ENCODE peak calls at places on chromosomes 13 and 19, in five cellular contexts. K, S, X, O and E are unnamed samples.

GRCh38 chr19:11767633-11768133 is 883 bp downstream of the ZNF441 start:
- DNase-seq in K (peak; percentile 49), S (peak; percentile 89), X (peak; percentile 16), O (peak; percentile 31), E (no peak)

GRCh38 chr19:47353307-47353712 is 4.2 kb downstream of the DHX34 start:
- DNase-seq in K (peak; percentile 77), S (no peak), X (no peak), O (no peak), E (no peak)

GRCh38 chr13:110463876-110464510 is 97.5 kb downstream of the RAB20 start:
- DNase-seq in K (no peak), S (no peak), X (no peak), O (no peak), E (no peak)

GRCh38 chr19:17997969-17998826 is 9.8 kb upstream of the ARRDC2 start:
- DNase-seq in K (peak; percentile 61), S (peak; percentile 76), X (no peak), O (no peak), E (no peak)

GRCh38 chr19:30854661-30855060 is 482.5 kb downstream of the ZNF536 start:
- DNase-seq in K (no peak), S (no peak), X (no peak), O (no peak), E (no peak)

GRCh38 chr13:63614874-63615612 is 2199.4 kb upstream of the PCDH20 start:
- DNase-seq in K (no peak), S (no peak), X (no peak), O (no peak), E (no peak)

GRCh38 chr13:42707596-42707995 is 73.8 kb upstream of the FAM216B start:
- DNase-seq in K (no peak), S (no peak), X (peak; percentile 7), O (no peak), E (no peak)

GRCh38 chr19:5942991-5943390 is 28.9 kb downstream of the CAPS start:
- DNase-seq in K (no peak), S (no peak), X (no peak), O (no peak), E (no peak)

GRCh38 chr13:110636701-110637201 is 21.4 kb downstream of the NAXD start:
- DNase-seq in K (no peak), S (no peak), X (no peak), O (no peak), E (no peak)

GRCh38 chr19:19552811-19553210 is 14.7 kb downstream of the CILP2 start:
- DNase-seq in K (peak; percentile 52), S (no peak), X (no peak), O (no peak), E (no peak)

GRCh38 chr13:45327253-45327954 is 13.6 kb downstream of the TPT1 start:
- DNase-seq in K (no peak), S (no peak), X (no peak), O (no peak), E (no peak)

GRCh38 chr19:11155373-11156120 is at the start of gene SPC24:
- DNase-seq in K (peak; percentile 94), S (peak; percentile 98), X (peak; percentile 91), O (peak; percentile 92), E (peak; percentile 95)

GRCh38 chr13:24865158-24865557 is 101.2 kb downstream of the RNF17 start:
- DNase-seq in K (no peak), S (no peak), X (no peak), O (no peak), E (no peak)

GRCh38 chr13:85417807-85418206 is 381.4 kb downstream of the SLITRK6 start:
- DNase-seq in K (no peak), S (no peak), X (no peak), O (no peak), E (no peak)

GRCh38 chr19:7500811-7501450 is 12.1 kb upstream of the PEX11G start:
- DNase-seq in K (peak; percentile 72), S (peak; percentile 75), X (no peak), O (no peak), E (no peak)

GRCh38 chr13:98507060-98507797 is 69.7 kb downstream of the STK24 start:
- DNase-seq in K (peak; percentile 86), S (peak; percentile 92), X (peak; percentile 60), O (peak; percentile 76), E (no peak)

GRCh38 chr19:2100719-2101061 is 4.0 kb downstream of the IZUMO4 start:
- DNase-seq in K (no peak), S (no peak), X (no peak), O (no peak), E (no peak)

GRCh38 chr19:2103308-2103707 is 6.6 kb downstream of the IZUMO4 start:
- DNase-seq in K (no peak), S (no peak), X (no peak), O (no peak), E (no peak)

GRCh38 chr19:2099054-2099501 is 2.4 kb downstream of the IZUMO4 start:
- DNase-seq in K (no peak), S (no peak), X (no peak), O (no peak), E (no peak)

GRCh38 chr19:2099937-2100718 is 3.4 kb downstream of the IZUMO4 start:
- DNase-seq in K (no peak), S (no peak), X (no peak), O (no peak), E (no peak)

DNA sequence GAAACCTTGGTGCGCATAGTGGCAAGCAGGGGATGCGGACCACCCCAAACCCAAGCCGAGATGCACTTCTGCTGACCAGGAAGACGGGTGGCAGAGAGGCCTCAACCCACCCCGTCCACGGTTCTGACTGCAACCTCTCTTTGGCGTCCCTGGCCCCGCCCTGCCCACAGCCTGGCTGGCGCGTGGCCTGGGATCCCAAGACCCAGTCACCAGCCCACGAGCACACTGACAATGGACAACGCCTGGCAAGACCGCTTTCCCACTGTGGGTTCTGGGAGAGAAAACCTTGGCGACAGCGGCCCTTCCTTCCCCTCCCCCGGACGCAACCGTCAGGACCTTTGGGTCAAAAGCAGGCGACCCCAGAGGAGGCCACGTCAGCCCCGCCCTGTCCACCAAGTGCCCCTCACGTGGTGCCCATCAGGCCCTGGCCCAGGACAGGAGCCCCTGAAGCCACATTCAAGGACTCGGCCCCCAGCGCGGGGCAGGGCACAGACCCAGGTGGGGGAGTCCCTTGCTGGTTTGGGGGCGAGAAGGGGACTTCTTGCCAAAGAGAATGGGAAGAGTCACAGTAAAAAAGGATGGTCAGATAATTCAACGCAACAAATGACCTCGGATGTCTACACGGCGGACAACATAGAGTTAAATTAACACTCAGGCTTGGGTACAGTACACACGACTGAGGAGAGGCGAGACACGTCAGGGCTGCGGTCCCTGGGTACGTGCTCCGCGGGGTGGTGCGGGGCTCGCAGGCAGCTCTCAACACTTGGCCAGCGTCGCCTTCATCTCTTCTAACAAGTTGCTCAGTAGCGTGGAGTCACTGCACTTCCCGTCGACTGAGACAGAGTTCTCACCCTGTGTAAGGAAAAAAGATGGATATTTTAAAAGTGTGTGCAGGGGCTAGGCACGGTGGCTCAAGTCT is 5.0 kb downstream of the IZUMO4 start:
- DNase-seq in K (no peak), S (no peak), X (no peak), O (no peak), E (no peak)
- H3K36me3 ChIP-seq in K (peaks cover 74% of the 10 kb centered on the region), S (peaks cover 20% of the 10 kb centered on the region), X (peaks cover 3% of the 10 kb centered on the region), O (peaks cover 8% of the 10 kb centered on the region), E (peaks cover 44% of the 10 kb centered on the region)

GRCh38 chr19:1250374-1251232 is 2.2 kb downstream of the MIDN start:
- DNase-seq in K (no peak), S (peak; percentile 93), X (no peak), O (no peak), E (no peak)
- H3K36me3 ChIP-seq in K (peaks cover 37% of the 10 kb centered on the region), S (peaks cover 21% of the 10 kb centered on the region), X (peaks cover 8% of the 10 kb centered on the region), O (peaks cover 9% of the 10 kb centered on the region), E (no peaks in the 10 kb centered on the region)

GRCh38 chr13:112767506-112768471 is 78.0 kb downstream of the ATP11A start:
- DNase-seq in K (no peak), S (peak; percentile 73), X (no peak), O (no peak), E (no peak)
- H3K36me3 ChIP-seq in K (no peaks in the 10 kb centered on the region), S (no peaks in the 10 kb centered on the region), X (no peaks in the 10 kb centered on the region), O (no peaks in the 10 kb centered on the region), E (no peaks in the 10 kb centered on the region)

GRCh38 chr19:24053601-24054000 is 33.4 kb upstream of the ZNF254 start:
- DNase-seq in K (no peak), S (no peak), X (no peak), O (no peak), E (no peak)

GRCh38 chr19:24052811-24053210 is 34.2 kb upstream of the ZNF254 start:
- DNase-seq in K (no peak), S (no peak), X (no peak), O (no peak), E (no peak)

GRCh38 chr19:24051516-24051915 is 35.5 kb upstream of the ZNF254 start:
- DNase-seq in K (no peak), S (no peak), X (no peak), O (no peak), E (no peak)

GRCh38 chr19:24055548-24055947 is 31.4 kb upstream of the ZNF254 start:
- DNase-seq in K (no peak), S (no peak), X (no peak), O (no peak), E (no peak)

GRCh38 chr19:24054044-24054935 is 32.7 kb upstream of the ZNF254 start:
- DNase-seq in K (no peak), S (no peak), X (peak; percentile 38), O (peak; percentile 35), E (peak; percentile 44)
- H3K36me3 ChIP-seq in K (peaks cover 97% of the 10 kb centered on the region), S (peaks cover 55% of the 10 kb centered on the region), X (peaks cover 1% of the 10 kb centered on the region), O (no peaks in the 10 kb centered on the region), E (no peaks in the 10 kb centered on the region)

DNA sequence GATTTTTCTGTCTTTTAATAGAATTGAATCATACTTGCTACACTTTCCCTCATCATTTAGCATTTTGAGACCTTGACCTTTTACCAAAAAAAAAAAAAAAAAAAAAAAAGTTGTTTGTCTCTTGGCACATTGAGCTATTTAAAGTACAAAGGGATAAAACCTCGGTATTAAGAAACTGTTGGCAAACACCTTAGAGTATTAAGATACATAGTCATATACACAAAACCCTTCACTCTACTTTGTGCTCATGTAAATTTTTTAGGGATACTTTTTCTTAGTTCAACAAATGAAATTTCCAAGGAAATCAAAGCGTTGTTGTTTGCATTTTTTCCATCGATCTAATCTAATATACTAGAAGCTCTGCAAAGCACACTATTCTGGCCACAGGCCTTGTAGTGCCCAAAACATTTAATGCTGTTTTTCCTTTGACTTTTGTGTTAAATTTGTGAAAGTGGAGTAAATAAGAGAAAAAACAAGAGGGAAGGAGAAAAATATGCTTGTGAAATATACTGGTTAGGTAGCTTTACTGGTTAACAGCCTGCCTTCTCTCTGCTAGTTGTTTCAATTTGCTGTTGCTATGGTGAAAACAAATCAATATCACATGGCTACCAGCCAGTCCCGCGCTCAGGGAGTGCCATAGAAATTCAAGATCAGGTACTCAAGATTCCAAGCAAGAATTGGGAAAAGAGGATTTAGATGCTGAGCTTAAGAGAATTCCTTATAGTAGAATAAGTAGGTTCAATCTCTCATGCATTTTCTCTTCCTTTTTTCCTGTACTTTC is 2.6 kb downstream of the MBNL2 start:
- DNase-seq in K (peak; percentile 70), S (no peak), X (no peak), O (peak; percentile 68), E (no peak)
- H3K36me3 ChIP-seq in K (no peaks in the 10 kb centered on the region), S (no peaks in the 10 kb centered on the region), X (no peaks in the 10 kb centered on the region), O (no peaks in the 10 kb centered on the region), E (no peaks in the 10 kb centered on the region)